ENCODE peak calls at places on chromosome 13, in five cellular contexts. J is posterior cingulate gyrus, Z is spleen, A is epithelial cell of proximal tubule, X is left ventricle myocardium inferior. E is an unnamed sample.
A peak's percentile ranks its signal among the peaks of the same experiment; 100 is the strongest.

GRCh38 chr13:65555973-65556372 is 1674.2 kb downstream of the PCDH9 start:
- DNase-seq in X (no peak), Z (no peak), A (no peak), J (no peak), E (no peak)

GRCh38 chr13:107374038-107374437 is 806.1 kb upstream of the ARGLU1 start:
- DNase-seq in A (no peak), X (no peak), J (no peak), Z (no peak), E (no peak)

GRCh38 chr13:107883561-107884175 is 331.7 kb downstream of the LIG4 start:
- DNase-seq in X (no peak), Z (no peak), A (no peak), J (no peak), E (no peak)

GRCh38 chr13:74026753-74027152 is 107.5 kb downstream of the KLF12 start:
- DNase-seq in J (no peak), X (no peak), Z (peak; percentile 80), A (peak; percentile 16), E (no peak)

GRCh38 chr13:109963384-109963783 is 177.0 kb upstream of the IRS2 start:
- DNase-seq in J (no peak), X (no peak), Z (no peak), A (no peak), E (no peak)

GRCh38 chr13:90402613-90403012 is 944.9 kb upstream of the MIR17HG start:
- DNase-seq in J (no peak), X (no peak), A (no peak), Z (no peak), E (no peak)

GRCh38 chr13:110560606-110561334 is 752 bp downstream of the RAB20 start:
- DNase-seq in A (no peak), X (peak; percentile 29), Z (no peak), J (no peak), E (peak; percentile 21)

GRCh38 chr13:21075303-21076264 is 14.2 kb upstream of the LATS2 start:
- DNase-seq in X (peak; percentile 53), A (no peak), Z (peak; percentile 88), J (no peak), E (peak; percentile 43)

GRCh38 chr13:36133950-36134349 is 2.8 kb upstream of the DCLK1 start:
- DNase-seq in X (no peak), Z (no peak), J (no peak), A (no peak), E (no peak)

GRCh38 chr13:103009061-103009840 is 57.0 kb downstream of the SLC10A2 start:
- DNase-seq in X (no peak), J (no peak), A (no peak), Z (no peak), E (no peak)

GRCh38 chr13:35891486-35891885 is 239.7 kb downstream of the DCLK1 start:
- DNase-seq in X (no peak), Z (no peak), J (no peak), A (no peak), E (no peak)

GRCh38 chr13:79456051-79456450 is 24.9 kb upstream of the NDFIP2 start:
- DNase-seq in X (no peak), J (no peak), A (no peak), Z (no peak), E (no peak)

GRCh38 chr13:41007359-41008118 is 11.6 kb downstream of the ELF1 start:
- DNase-seq in Z (no peak), X (no peak), A (no peak), J (no peak), E (peak; percentile 86)

GRCh38 chr13:92500192-92500591 is 726.4 kb upstream of the GPC6 start:
- DNase-seq in X (no peak), Z (no peak), A (no peak), J (no peak), E (no peak)

E was measured in GF-D8.